ENCODE peak calls at places on chromosomes 13 and 19, in nine cellular contexts. Y is CD8-positive, alpha-beta T cell; K is cardiac fibroblast; L is psoas muscle; O is pancreas; R is progenitor cell of endocrine pancreas; M is tibial artery; S is GM23338; G is choroid plexus epithelial cell. N is an unnamed sample.

GRCh38 chr19:35935911-35936737 is at the start of gene LRFN3:
- DNase-seq in Y (peak), K (peak), L (peak), O (peak), R (peak), M (peak), S (peak), G (peak), N (no peak)

GRCh38 chr19:16416574-16416973 is 55.2 kb downstream of the EPS15L1 start:
- DNase-seq in Y (no peak), K (peak), L (no peak), O (no peak), R (no peak), M (no peak), S (no peak), G (no peak), N (no peak)

GRCh38 chr13:43085545-43085944 is 62.2 kb downstream of the DNAJC15 start:
- DNase-seq in Y (no peak), K (peak), L (no peak), O (no peak), R (no peak), M (no peak), S (peak), G (peak), N (no peak)

GRCh38 chr19:51565583-51565982 is 5.5 kb upstream of the ZNF175 start:
- DNase-seq in Y (no peak), K (no peak), L (no peak), O (no peak), R (no peak), M (no peak), S (no peak), G (no peak), N (no peak)

GRCh38 chr19:5046339-5047039 is 77.6 kb downstream of the KDM4B start:
- DNase-seq in Y (no peak), K (peak), L (peak), O (peak), R (no peak), M (peak), S (no peak), G (peak), N (no peak)

GRCh38 chr13:32811297-32811800 is 204.9 kb upstream of the KL start:
- DNase-seq in Y (no peak), K (no peak), L (no peak), O (no peak), R (no peak), M (no peak), S (no peak), G (peak), N (peak)

GRCh38 chr13:99442273-99442895 is 58.9 kb upstream of the TM9SF2 start:
- DNase-seq in Y (peak), K (peak), L (no peak), O (no peak), R (no peak), M (no peak), S (peak), G (peak), N (no peak)

GRCh38 chr13:98507060-98507797 is 69.7 kb downstream of the STK24 start:
- DNase-seq in Y (no peak), K (no peak), L (peak), O (peak), R (no peak), M (no peak), S (peak), G (peak), N (no peak)

GRCh38 chr19:13036366-13036976 is 41.2 kb downstream of the NFIX start:
- DNase-seq in Y (no peak), K (peak), L (peak), O (no peak), R (no peak), M (peak), S (no peak), G (peak), N (no peak)

GRCh38 chr13:47908200-47908902 is 92.7 kb downstream of the SUCLA2 start:
- DNase-seq in Y (no peak), K (peak), L (no peak), O (no peak), R (no peak), M (no peak), S (no peak), G (peak), N (no peak)

GRCh38 chr19:55370305-55370988 is at the start of gene IL11:
- DNase-seq in Y (no peak), K (peak), L (no peak), O (no peak), R (no peak), M (no peak), S (no peak), G (no peak), N (no peak)

GRCh38 chr19:18093439-18094161 is 4.0 kb upstream of the MAST3 start:
- DNase-seq in Y (no peak), K (peak), L (no peak), O (no peak), R (no peak), M (no peak), S (peak), G (peak), N (no peak)

GRCh38 chr19:4233282-4233853 is 4.0 kb downstream of the EBI3 start:
- DNase-seq in Y (peak), K (peak), L (peak), O (peak), R (peak), M (no peak), S (peak), G (peak), N (no peak)

GRCh38 chr19:10748924-10749434 is 31.1 kb downstream of the DNM2 start:
- DNase-seq in Y (no peak), K (peak), L (peak), O (peak), R (no peak), M (no peak), S (no peak), G (peak), N (no peak)

GRCh38 chr13:51453959-51454703 is 1.3 kb upstream of the INTS6 start:
- DNase-seq in Y (no peak), K (peak), L (no peak), O (peak), R (no peak), M (no peak), S (peak), G (peak), N (no peak)

GRCh38 chr13:39601636-39602035 is 1.4 kb downstream of the LHFPL6 start:
- DNase-seq in Y (no peak), K (no peak), L (no peak), O (no peak), R (no peak), M (no peak), S (no peak), G (no peak), N (no peak)

GRCh38 chr19:3284759-3285646 is 60.5 kb downstream of the CELF5 start:
- DNase-seq in Y (peak), K (peak), L (peak), O (peak), R (peak), M (no peak), S (peak), G (peak), N (no peak)

GRCh38 chr13:111393221-111393790 is 72.9 kb downstream of the TEX29 start:
- DNase-seq in Y (no peak), K (no peak), L (no peak), O (no peak), R (no peak), M (peak), S (no peak), G (no peak), N (no peak)

DNA sequence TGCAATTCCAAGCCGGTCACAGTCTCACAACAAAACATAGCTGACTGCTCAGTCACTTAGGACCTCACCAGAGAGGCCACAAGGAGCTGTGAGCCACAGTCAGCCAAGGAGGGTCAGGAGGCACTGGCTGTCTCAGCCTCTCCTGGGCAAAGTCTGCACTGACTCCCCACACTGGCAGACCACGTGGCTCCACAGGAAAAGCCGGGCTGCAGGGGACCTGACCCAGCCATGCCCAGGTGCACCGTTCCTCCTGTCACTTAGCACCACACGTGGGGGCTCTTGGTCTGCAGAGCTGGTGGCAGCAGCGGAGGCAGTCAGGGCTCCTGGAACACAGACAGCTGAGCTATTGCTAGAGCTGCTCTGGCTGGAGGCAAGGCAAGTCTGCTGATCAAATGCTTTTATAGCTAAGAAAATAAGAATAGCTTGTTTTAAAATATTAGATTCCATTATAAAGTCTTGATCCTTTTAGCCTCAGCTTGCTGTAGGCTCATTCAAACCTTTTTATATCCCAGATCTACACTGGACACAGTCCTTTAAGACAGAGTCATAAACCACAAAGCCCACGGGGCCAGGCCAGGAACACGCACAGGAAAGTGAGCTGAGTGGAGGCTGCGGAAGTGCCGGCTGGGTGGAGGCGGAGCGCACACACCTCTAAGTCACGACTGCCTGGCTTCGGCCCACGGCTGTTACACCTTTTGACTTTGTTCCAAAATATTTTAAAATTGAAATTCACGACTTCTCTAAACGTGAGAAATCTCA is 744.1 kb downstream of the UQCRFS1 start:
- DNase-seq in Y (peak), K (peak), L (no peak), O (peak), R (no peak), M (no peak), S (peak), G (peak), N (no peak)
- TF ChIP-seq CTCF in Y (no peak), K (no peak), L (no peak), O (no peak), R (no peak), M (no peak), S (no peak), G (no peak), N (no peak)

GRCh38 chr19:7303470-7303869 is 9.3 kb upstream of the INSR start:
- DNase-seq in Y (no peak), K (no peak), L (no peak), O (no peak), R (no peak), M (no peak), S (no peak), G (no peak), N (no peak)

GRCh38 chr19:7312816-7313215 is 18.6 kb upstream of the INSR start:
- DNase-seq in Y (no peak), K (no peak), L (no peak), O (no peak), R (no peak), M (peak), S (no peak), G (no peak), N (peak)

GRCh38 chr19:7311911-7312310 is 17.7 kb upstream of the INSR start:
- DNase-seq in Y (no peak), K (no peak), L (no peak), O (no peak), R (no peak), M (peak), S (no peak), G (no peak), N (peak)

GRCh38 chr19:7304200-7304599 is 10.0 kb upstream of the INSR start:
- DNase-seq in Y (no peak), K (no peak), L (no peak), O (no peak), R (no peak), M (no peak), S (no peak), G (no peak), N (peak)

GRCh38 chr19:7307590-7308218 is 13.5 kb upstream of the INSR start:
- DNase-seq in Y (no peak), K (no peak), L (no peak), O (no peak), R (no peak), M (peak), S (no peak), G (no peak), N (peak)
- TF ChIP-seq CTCF in Y (no peak), K (no peak), L (no peak), O (no peak), R (no peak), M (no peak), S (no peak), G (no peak), N (no peak)

DNA sequence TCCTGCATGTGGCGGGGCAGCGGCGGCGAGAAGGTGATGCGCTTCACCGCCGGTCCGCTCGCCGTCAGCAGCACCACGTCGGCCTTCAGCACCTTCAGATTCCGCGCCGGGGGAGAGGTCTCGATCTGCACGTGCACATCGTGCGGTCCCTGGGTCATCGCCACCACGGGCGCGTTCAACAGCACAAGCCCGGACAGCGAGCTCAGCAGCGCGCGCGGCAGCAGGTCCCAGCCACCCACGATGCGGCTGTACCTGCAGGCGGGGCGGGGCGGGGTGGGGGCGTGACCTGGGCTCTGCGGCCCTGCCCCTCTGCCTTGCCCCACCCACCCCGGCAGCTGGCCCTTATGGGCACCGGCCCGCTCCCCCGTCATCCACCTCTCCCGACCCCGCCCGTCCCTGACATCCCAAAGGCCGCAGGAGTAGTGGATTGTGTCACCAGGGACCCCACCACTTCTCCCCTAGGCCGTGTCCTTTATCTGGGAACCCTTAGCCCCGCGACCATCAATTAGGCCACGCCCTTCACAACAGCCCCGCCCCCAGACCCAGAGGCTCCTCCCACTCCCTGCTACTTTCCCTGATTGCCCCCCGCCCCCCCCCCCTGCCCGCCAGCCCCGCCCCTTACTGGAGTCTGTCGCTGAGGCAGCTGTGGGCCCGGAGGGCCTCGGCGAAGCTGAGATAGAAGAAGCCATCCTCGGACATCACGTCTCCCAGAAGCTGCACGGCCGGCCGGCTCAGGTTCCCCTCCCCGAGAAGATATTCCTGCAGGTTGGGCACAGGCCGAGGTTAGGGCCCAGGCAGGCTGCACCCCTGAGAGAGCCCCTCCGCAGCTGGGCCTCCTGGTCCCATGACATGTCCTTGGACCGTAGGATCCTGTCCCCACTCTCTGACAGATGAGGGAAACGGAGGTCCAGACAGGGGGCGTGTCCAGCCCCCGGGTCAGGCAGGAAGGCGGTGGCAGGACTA is 6.1 kb downstream of the IL4I1 start:
- DNase-seq in Y (peak), K (no peak), L (no peak), O (peak), R (no peak), M (no peak), S (peak), G (no peak), N (no peak)
- TF ChIP-seq CTCF in Y (peak), K (no peak), L (no peak), O (no peak), R (peak), M (no peak), S (no peak), G (no peak), N (peak)

GRCh38 chr19:46616631-46617322 is 8.1 kb downstream of the PTGIR start:
- DNase-seq in Y (no peak), K (peak), L (no peak), O (peak), R (no peak), M (no peak), S (peak), G (peak), N (no peak)
- TF ChIP-seq CTCF in Y (no peak), K (peak), L (peak), O (peak), R (peak), M (peak), S (peak), G (peak), N (peak)

GRCh38 chr13:30702006-30702405 is 33.3 kb upstream of the ALOX5AP start:
- DNase-seq in Y (no peak), K (no peak), L (no peak), O (no peak), R (no peak), M (no peak), S (no peak), G (no peak), N (no peak)
- TF ChIP-seq CTCF in Y (no peak), K (no peak), L (no peak), O (no peak), R (peak), M (no peak), S (peak), G (no peak), N (no peak)

DNA sequence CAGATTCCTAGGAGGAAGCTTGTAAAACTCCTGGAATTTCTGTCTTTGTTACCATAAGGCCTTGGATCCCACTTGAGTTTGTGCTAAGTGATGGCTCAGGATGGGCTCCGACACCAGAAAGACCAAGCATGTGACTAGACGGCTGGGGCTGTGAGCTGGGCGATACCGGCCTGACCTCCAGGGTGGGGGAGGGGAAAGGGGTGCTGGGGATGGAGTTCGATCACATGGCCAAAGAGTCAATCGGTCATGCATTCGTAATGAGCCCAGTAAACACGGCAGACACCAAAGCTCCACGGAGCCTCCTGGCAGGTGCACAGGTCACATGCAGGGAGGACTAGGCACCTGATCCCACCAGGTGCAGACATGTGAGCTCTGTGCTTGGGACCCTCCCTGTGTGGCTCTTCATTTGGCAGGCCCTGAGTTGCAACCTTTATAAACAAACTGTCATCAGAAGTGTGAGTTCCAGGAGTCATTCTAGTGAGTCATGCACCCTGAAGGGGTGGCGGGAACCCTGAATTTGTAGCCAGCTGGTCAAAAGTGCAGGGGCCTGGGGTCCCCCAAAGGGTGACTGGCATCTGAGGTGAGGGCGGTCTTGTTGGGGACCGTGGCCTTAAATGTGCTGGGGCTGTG is 27.1 kb downstream of the ELAVL1 start:
- DNase-seq in Y (no peak), K (no peak), L (no peak), O (peak), R (no peak), M (no peak), S (no peak), G (peak), N (no peak)
- TF ChIP-seq CTCF in Y (no peak), K (no peak), L (no peak), O (no peak), R (no peak), M (no peak), S (no peak), G (no peak), N (no peak)

DNA sequence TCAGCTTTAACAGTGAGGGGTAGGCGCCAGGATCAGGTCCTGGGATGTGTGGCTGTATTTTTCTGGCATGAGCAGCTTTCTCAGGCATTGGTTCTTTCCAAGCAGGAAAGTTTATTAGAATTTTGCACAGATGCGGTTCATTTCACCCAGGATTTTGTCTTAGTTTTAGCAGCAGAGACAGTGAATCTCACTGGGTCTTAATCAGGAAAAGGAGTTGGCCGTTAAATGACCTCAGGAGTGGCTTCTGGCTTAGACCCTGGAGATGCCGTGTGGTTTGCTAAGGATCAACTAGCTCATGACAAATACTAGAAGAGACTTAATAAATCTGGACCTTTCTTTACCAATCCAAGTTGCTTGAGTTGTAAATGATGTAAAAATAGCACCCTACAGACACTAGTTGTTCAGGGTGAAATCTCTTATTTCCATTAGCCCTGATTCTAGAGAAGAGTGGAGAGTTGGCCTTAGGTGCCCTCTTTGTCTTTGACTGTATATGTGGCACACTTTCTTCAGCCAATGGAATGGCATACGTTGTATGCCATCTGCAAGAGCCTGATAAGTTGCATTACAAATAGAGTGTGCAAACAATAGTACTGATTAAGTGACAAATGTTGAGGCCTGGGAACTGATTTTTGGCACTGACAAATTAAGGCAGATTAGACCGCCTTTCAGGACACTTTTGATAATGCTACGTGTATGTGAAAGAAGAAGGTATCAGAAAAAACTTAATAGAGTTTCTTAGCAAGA is 34.0 kb downstream of the LRCH1 start:
- DNase-seq in Y (no peak), K (no peak), L (no peak), O (no peak), R (no peak), M (no peak), S (no peak), G (no peak), N (no peak)
- TF ChIP-seq CTCF in Y (no peak), K (no peak), L (no peak), O (no peak), R (no peak), M (no peak), S (no peak), G (no peak), N (no peak)

N was measured in chondrocyte.